ENCODE peak calls at places on chromosomes 11 and 22, in ten cellular contexts. J is OCI-M1; M is RPMI7951; E is putamen; T is Calu3; H is A549; V is cardiac fibroblast; I is activated naive CD8-positive, alpha-beta T cell treated with anti-CD3 and anti-CD28 coated beads, Interleukin-2, amount 50 U/mL, for 24 hours; C is stimulated activated CD4-positive, alpha-beta T cell treated with anti-CD3 and anti-CD28 coated beads, Interleukin-4, amount 100 ng/mL, for 24 hours; Y is HuH-7. R is an unnamed sample.

GRCh38 chr11:72738199-72739141 is 13.7 kb downstream of the ARAP1 start:
- DNase-seq in J (peak; percentile 89), M (peak; percentile 19), E (no peak), T (no peak), H (no peak), V (peak; percentile 73), I (no peak), C (no peak), Y (no peak), R (peak; percentile 73)

GRCh38 chr22:50267591-50268390 is 2.4 kb downstream of the MAPK11 start:
- DNase-seq in J (no peak), M (no peak), E (peak; percentile 69), T (no peak), H (no peak), V (peak; percentile 55), I (peak; percentile 59), C (peak; percentile 51), Y (no peak), R (peak; percentile 27)

GRCh38 chr11:122755941-122756340 is 82.4 kb upstream of the CRTAM start:
- DNase-seq in J (peak; percentile 65), M (no peak), E (no peak), T (no peak), H (no peak), V (no peak), I (no peak), C (no peak), Y (no peak), R (no peak)

GRCh38 chr11:67006029-67006884 is 16.7 kb upstream of the SYT12 start:
- DNase-seq in J (peak; percentile 93), M (peak; percentile 66), E (peak; percentile 55), T (no peak), H (peak; percentile 91), V (peak; percentile 37), I (peak; percentile 14), C (peak; percentile 46), Y (peak; percentile 99), R (peak; percentile 52)

GRCh38 chr22:26033071-26033470 is 136.2 kb upstream of the SEZ6L start:
- DNase-seq in J (no peak), M (no peak), E (no peak), T (no peak), H (no peak), V (no peak), I (no peak), C (no peak), Y (no peak), R (no peak)

GRCh38 chr22:47452184-47452583 is 689.7 kb downstream of the TBC1D22A start:
- DNase-seq in J (peak; percentile 49), M (peak; percentile 31), E (no peak), T (no peak), H (peak; percentile 10), V (no peak), I (no peak), C (no peak), Y (peak; percentile 70), R (no peak)

GRCh38 chr11:64848779-64849599 is 4.5 kb upstream of the CDC42BPG start:
- DNase-seq in J (peak; percentile 42), M (no peak), E (no peak), T (peak; percentile 76), H (no peak), V (no peak), I (peak; percentile 40), C (no peak), Y (no peak), R (no peak)

GRCh38 chr11:10388574-10388973 is 66.5 kb upstream of the AMPD3 start:
- DNase-seq in J (no peak), M (no peak), E (no peak), T (no peak), H (no peak), V (no peak), I (no peak), C (no peak), Y (no peak), R (no peak)

GRCh38 chr11:65912840-65913239 is 6.0 kb downstream of the C11orf68 start:
- DNase-seq in J (no peak), M (peak; percentile 90), E (no peak), T (no peak), H (peak; percentile 62), V (peak; percentile 87), I (no peak), C (no peak), Y (no peak), R (peak; percentile 83)

GRCh38 chr11:44805596-44805995 is 78.8 kb downstream of the TSPAN18 start:
- DNase-seq in J (no peak), M (peak; percentile 11), E (no peak), T (no peak), H (no peak), V (no peak), I (no peak), C (no peak), Y (no peak), R (no peak)

GRCh38 chr11:44977493-44977984 is 26.9 kb upstream of the TP53I11 start:
- DNase-seq in J (peak; percentile 3), M (no peak), E (no peak), T (peak; percentile 42), H (peak; percentile 34), V (no peak), I (no peak), C (no peak), Y (peak; percentile 36), R (no peak)

GRCh38 chr22:43743929-43744643 is 68.0 kb downstream of the EFCAB6 start:
- DNase-seq in J (no peak), M (no peak), E (no peak), T (no peak), H (no peak), V (no peak), I (no peak), C (no peak), Y (no peak), R (no peak)

GRCh38 chr11:114264381-114264780 is 31.8 kb upstream of the NNMT start:
- DNase-seq in J (no peak), M (no peak), E (no peak), T (no peak), H (no peak), V (no peak), I (no peak), C (no peak), Y (no peak), R (no peak)

GRCh38 chr11:44568706-44569473 is 3.4 kb downstream of the CD82 start:
- DNase-seq in J (peak; percentile 83), M (peak; percentile 95), E (no peak), T (peak; percentile 70), H (peak; percentile 75), V (peak; percentile 95), I (peak; percentile 90), C (peak; percentile 94), Y (no peak), R (peak; percentile 93)

GRCh38 chr11:57645716-57646085 is 4.0 kb downstream of the YPEL4 start:
- DNase-seq in J (no peak), M (no peak), E (no peak), T (no peak), H (no peak), V (no peak), I (no peak), C (no peak), Y (no peak), R (no peak)

GRCh38 chr11:126628790-126629621 is 273.5 kb downstream of the ST3GAL4 start:
- DNase-seq in J (no peak), M (no peak), E (peak; percentile 92), T (no peak), H (no peak), V (no peak), I (no peak), C (no peak), Y (no peak), R (peak; percentile 89)

GRCh38 chr11:47592276-47592675 is 1.9 kb downstream of the C1QTNF4 start:
- DNase-seq in J (no peak), M (no peak), E (no peak), T (no peak), H (no peak), V (no peak), I (no peak), C (no peak), Y (no peak), R (no peak)